ENCODE peak calls at places on chromosomes 4 and X, in ten cellular contexts. Y is NB4; A is K562; J is CD8-positive, alpha-beta memory T cell; B is left ventricle myocardium inferior; V is PC-3; R is aorta; D is GM23248; L is right cardiac atrium; Z is AG09309. T is an unnamed sample.

GRCh38 chrX:22634081-22634480 is 361.4 kb downstream of the CBLL2 start:
- DNase-seq in Y (no peak), A (no peak), J (no peak), B (no peak), V (no peak), R (no peak), D (peak), L (no peak), Z (peak), T (no peak)

GRCh38 chr4:67918428-67918827 is 34.6 kb upstream of the TMPRSS11D start:
- DNase-seq in Y (no peak), A (no peak), J (no peak), B (no peak), V (peak), R (no peak), D (peak), L (no peak), Z (no peak), T (no peak)

GRCh38 chrX:140762061-140762460 is 52.5 kb downstream of the LINC00632 start:
- DNase-seq in Y (peak), A (peak), J (peak), B (no peak), V (peak), R (no peak), D (peak), L (peak), Z (no peak), T (no peak)

GRCh38 chrX:121479406-121479805 is 432.0 kb downstream of the GLUD2 start:
- DNase-seq in Y (peak), A (no peak), J (no peak), B (no peak), V (no peak), R (no peak), D (peak), L (no peak), Z (no peak), T (no peak)

GRCh38 chr4:159401791-159402380 is 299.0 kb downstream of the RAPGEF2 start:
- DNase-seq in Y (no peak), A (no peak), J (no peak), B (no peak), V (peak), R (no peak), D (peak), L (no peak), Z (peak), T (no peak)

GRCh38 chr4:128803783-128804182 is 5.7 kb upstream of the JADE1 start:
- DNase-seq in Y (no peak), A (no peak), J (no peak), B (no peak), V (no peak), R (no peak), D (no peak), L (no peak), Z (no peak), T (no peak)

GRCh38 chr4:38368612-38369011 is 295.4 kb upstream of the KLF3 start:
- DNase-seq in Y (peak), A (no peak), J (no peak), B (no peak), V (peak), R (no peak), D (peak), L (no peak), Z (peak), T (no peak)

GRCh38 chrX:121571333-121571732 is 523.9 kb downstream of the GLUD2 start:
- DNase-seq in Y (no peak), A (no peak), J (no peak), B (no peak), V (peak), R (no peak), D (no peak), L (no peak), Z (no peak), T (no peak)

GRCh38 chr4:6460876-6461275 is 11.5 kb downstream of the PPP2R2C start:
- DNase-seq in Y (no peak), A (no peak), J (no peak), B (no peak), V (no peak), R (no peak), D (no peak), L (no peak), Z (no peak), T (no peak)

GRCh38 chr4:185305979-185306442 is 89.7 kb downstream of the LRP2BP start:
- DNase-seq in Y (no peak), A (no peak), J (no peak), B (no peak), V (peak), R (no peak), D (peak), L (no peak), Z (peak), T (no peak)

GRCh38 chrX:142089193-142089592 is 115.9 kb downstream of the MAGEC2 start:
- DNase-seq in Y (peak), A (no peak), J (no peak), B (no peak), V (peak), R (no peak), D (peak), L (no peak), Z (no peak), T (no peak)

GRCh38 chrX:69149466-69150293 is 15.6 kb downstream of the PJA1 start:
- DNase-seq in Y (no peak), A (no peak), J (no peak), B (no peak), V (no peak), R (no peak), D (no peak), L (no peak), Z (no peak), T (no peak)

GRCh38 chr4:125085-125820 is 952 bp downstream of the ZNF718 start:
- DNase-seq in Y (peak), A (peak), J (no peak), B (peak), V (peak), R (peak), D (peak), L (peak), Z (no peak), T (peak)

GRCh38 chr4:4856071-4857000 is 3.1 kb upstream of the MSX1 start:
- DNase-seq in Y (no peak), A (no peak), J (no peak), B (no peak), V (peak), R (no peak), D (peak), L (no peak), Z (no peak), T (no peak)

GRCh38 chrX:48904180-48904579 is 6.5 kb downstream of the PQBP1 start:
- DNase-seq in Y (no peak), A (no peak), J (no peak), B (no peak), V (no peak), R (no peak), D (no peak), L (no peak), Z (no peak), T (no peak)

GRCh38 chr4:78776031-78776728 is at the start of gene BMP2K:
- DNase-seq in Y (peak), A (peak), J (peak), B (peak), V (peak), R (peak), D (peak), L (peak), Z (no peak), T (peak)

GRCh38 chr4:173420324-173420752 is 21.4 kb upstream of the SCRG1 start:
- DNase-seq in Y (peak), A (peak), J (peak), B (no peak), V (peak), R (no peak), D (peak), L (no peak), Z (no peak), T (no peak)

GRCh38 chr4:144809056-144809640 is 163.2 kb downstream of the HHIP start:
- DNase-seq in Y (no peak), A (no peak), J (no peak), B (no peak), V (no peak), R (no peak), D (no peak), L (no peak), Z (no peak), T (no peak)

GRCh38 chrX:12903646-12904045 is 2.8 kb upstream of the TLR8 start:
- DNase-seq in Y (no peak), A (no peak), J (no peak), B (no peak), V (no peak), R (no peak), D (peak), L (no peak), Z (no peak), T (no peak)
- H3K4me3 ChIP-seq in Y (no peak), A (no peak), J (no peak), B (no peak), V (no peak), R (no peak), D (no peak), L (no peak), Z (no peak), T (no peak)

GRCh38 chr4:10104991-10105276 is 11.7 kb downstream of the WDR1 start:
- DNase-seq in Y (no peak), A (no peak), J (no peak), B (no peak), V (no peak), R (no peak), D (no peak), L (no peak), Z (no peak), T (no peak)
- H3K4me3 ChIP-seq in Y (no peak), A (no peak), J (peak), B (peak), V (no peak), R (no peak), D (peak), L (no peak), Z (no peak), T (no peak)

GRCh38 chr4:169267070-169267469 is 3.7 kb downstream of the SH3RF1 start:
- DNase-seq in Y (no peak), A (no peak), J (no peak), B (no peak), V (peak), R (no peak), D (no peak), L (no peak), Z (no peak), T (no peak)
- H3K4me3 ChIP-seq in Y (no peak), A (no peak), J (no peak), B (peak), V (peak), R (no peak), D (peak), L (peak), Z (no peak), T (no peak)

DNA sequence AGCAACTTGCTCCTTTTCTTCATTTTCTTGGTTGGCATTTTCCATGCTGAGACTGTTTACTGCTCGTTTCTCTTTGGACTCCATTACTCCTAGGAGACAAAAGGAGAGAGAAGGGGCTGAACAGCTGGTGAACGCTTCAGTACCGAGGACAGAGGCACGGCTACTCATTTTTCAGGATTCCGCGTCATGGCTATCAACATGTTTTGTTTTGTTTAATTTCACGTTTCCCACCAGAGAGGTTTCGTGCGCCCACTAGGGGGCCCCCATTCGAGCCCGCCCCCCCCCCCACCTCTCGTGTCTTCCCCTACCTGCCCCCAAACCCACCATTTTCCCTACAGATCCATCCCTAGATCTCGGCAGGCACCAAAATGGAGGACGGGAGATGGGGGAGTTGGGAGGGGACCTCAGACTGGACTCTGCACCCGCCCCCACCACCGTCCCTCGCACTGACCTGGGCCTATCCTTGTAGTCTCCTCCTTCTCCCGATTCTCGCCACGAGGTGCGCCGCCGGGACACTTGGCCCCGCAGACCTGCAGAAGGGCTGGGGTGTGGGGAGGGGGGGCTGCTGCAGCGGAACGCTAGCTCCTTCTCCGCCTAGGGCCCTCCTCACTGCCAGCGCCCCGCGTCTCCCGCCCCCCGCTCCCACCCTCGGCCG is 653 bp downstream of the BEX1 start:
- DNase-seq in Y (no peak), A (no peak), J (no peak), B (no peak), V (peak), R (no peak), D (peak), L (no peak), Z (no peak), T (no peak)
- H3K4me3 ChIP-seq in Y (no peak), A (no peak), J (no peak), B (peak), V (peak), R (no peak), D (peak), L (peak), Z (peak), T (peak)

GRCh38 chrX:130121505-130121800 is 11.2 kb upstream of the ELF4 start:
- DNase-seq in Y (no peak), A (peak), J (no peak), B (no peak), V (no peak), R (no peak), D (no peak), L (no peak), Z (no peak), T (no peak)
- H3K4me3 ChIP-seq in Y (no peak), A (no peak), J (no peak), B (peak), V (no peak), R (no peak), D (peak), L (no peak), Z (peak), T (no peak)

DNA sequence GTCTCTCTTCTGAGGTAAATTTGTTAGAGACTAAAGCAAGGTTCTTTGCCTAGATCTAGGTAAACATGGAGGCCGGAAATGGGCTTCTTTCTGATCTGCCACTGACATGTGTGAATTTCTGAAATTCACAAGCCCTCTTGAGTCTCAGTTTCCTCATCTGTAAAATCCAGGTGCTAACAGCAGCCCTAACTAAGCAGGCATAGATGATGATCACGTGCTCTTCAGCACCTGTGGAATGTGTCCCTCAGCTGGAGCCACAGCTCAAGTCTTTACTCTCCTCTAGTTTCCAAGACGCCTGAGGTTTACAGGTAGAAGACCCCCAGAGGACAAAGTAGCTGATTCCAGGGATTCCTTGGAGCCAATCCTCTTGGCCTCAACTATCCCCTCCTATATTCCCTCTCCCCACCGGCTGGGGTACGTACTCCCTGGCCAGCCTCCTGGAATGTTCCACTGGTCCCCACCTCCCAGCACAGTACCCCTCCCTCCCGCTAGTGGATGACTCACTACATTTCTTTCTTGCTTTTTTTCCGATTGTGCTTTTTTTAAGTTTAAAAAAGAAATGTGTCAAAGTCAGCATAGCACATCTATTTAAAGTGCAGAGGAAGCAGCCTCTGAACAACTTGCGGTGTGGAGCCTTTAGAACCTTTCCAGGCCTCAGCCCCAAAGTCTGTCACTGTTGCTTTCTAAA is 98.5 kb downstream of the PHKA2 start:
- DNase-seq in Y (no peak), A (no peak), J (peak), B (no peak), V (no peak), R (no peak), D (peak), L (no peak), Z (no peak), T (no peak)
- H3K4me3 ChIP-seq in Y (peak), A (no peak), J (peak), B (peak), V (peak), R (no peak), D (peak), L (no peak), Z (no peak), T (no peak)

GRCh38 chr4:2818351-2818939 is 25.2 kb upstream of the ADD1 start:
- DNase-seq in Y (no peak), A (no peak), J (no peak), B (no peak), V (no peak), R (no peak), D (peak), L (peak), Z (no peak), T (no peak)
- H3K4me3 ChIP-seq in Y (no peak), A (no peak), J (no peak), B (peak), V (peak), R (peak), D (peak), L (peak), Z (peak), T (no peak)

GRCh38 chr4:73451404-73451803 is 15.4 kb downstream of the AFP start:
- DNase-seq in Y (no peak), A (no peak), J (no peak), B (no peak), V (no peak), R (no peak), D (peak), L (no peak), Z (no peak), T (no peak)
- H3K4me3 ChIP-seq in Y (no peak), A (no peak), J (no peak), B (no peak), V (no peak), R (no peak), D (no peak), L (no peak), Z (no peak), T (no peak)

GRCh38 chrX:57282568-57282967 is 3.9 kb upstream of the FAAH2 start:
- DNase-seq in Y (peak), A (no peak), J (no peak), B (no peak), V (peak), R (no peak), D (no peak), L (no peak), Z (no peak), T (no peak)

GRCh38 chrX:57285001-57285400 is 1.5 kb upstream of the FAAH2 start:
- DNase-seq in Y (no peak), A (no peak), J (no peak), B (no peak), V (no peak), R (no peak), D (no peak), L (no peak), Z (no peak), T (no peak)

GRCh38 chrX:57289089-57289488 is 2.6 kb downstream of the FAAH2 start:
- DNase-seq in Y (no peak), A (no peak), J (no peak), B (no peak), V (peak), R (no peak), D (no peak), L (no peak), Z (no peak), T (no peak)

GRCh38 chrX:57286507-57287251 is at the start of gene FAAH2:
- DNase-seq in Y (no peak), A (peak), J (peak), B (no peak), V (peak), R (no peak), D (no peak), L (no peak), Z (no peak), T (peak)
- H3K4me3 ChIP-seq in Y (no peak), A (peak), J (peak), B (peak), V (peak), R (no peak), D (no peak), L (peak), Z (no peak), T (peak)

GRCh38 chr4:22072240-22072639 is 123.7 kb upstream of the KCNIP4 start:
- DNase-seq in Y (no peak), A (no peak), J (no peak), B (no peak), V (no peak), R (no peak), D (no peak), L (no peak), Z (no peak), T (no peak)

GRCh38 chr4:22077571-22077970 is 129.0 kb upstream of the KCNIP4 start:
- DNase-seq in Y (no peak), A (no peak), J (no peak), B (no peak), V (peak), R (no peak), D (peak), L (no peak), Z (no peak), T (no peak)

GRCh38 chr4:22070256-22070655 is 121.7 kb upstream of the KCNIP4 start:
- DNase-seq in Y (no peak), A (no peak), J (no peak), B (no peak), V (no peak), R (no peak), D (no peak), L (no peak), Z (no peak), T (no peak)

GRCh38 chr4:22072726-22073125 is 124.2 kb upstream of the KCNIP4 start:
- DNase-seq in Y (no peak), A (no peak), J (no peak), B (no peak), V (no peak), R (no peak), D (peak), L (no peak), Z (no peak), T (no peak)

GRCh38 chr4:22071749-22072148 is 123.2 kb upstream of the KCNIP4 start:
- DNase-seq in Y (no peak), A (no peak), J (no peak), B (no peak), V (peak), R (no peak), D (peak), L (no peak), Z (no peak), T (no peak)
- H3K4me3 ChIP-seq in Y (no peak), A (no peak), J (no peak), B (no peak), V (no peak), R (no peak), D (no peak), L (no peak), Z (no peak), T (no peak)

T was measured in right lobe of liver.